ENCODE peak calls at places on chromosome X, in four cellular contexts. W, O, J and I are unnamed samples.

GRCh38 chrX:51747671-51748070 is 4.4 kb downstream of the GSPT2 start:
- DNase-seq in J (no peak), W (no peak), O (no peak), I (no peak)

GRCh38 chrX:50838820-50839600 is 25.0 kb upstream of the SHROOM4 start:
- DNase-seq in O (no peak), W (no peak), J (no peak), I (peak)

GRCh38 chrX:108699368-108699767 is 37.0 kb downstream of the IRS4 start:
- DNase-seq in O (peak), W (peak), J (peak), I (no peak)

GRCh38 chrX:129981752-129982299 is 609 bp upstream of the BCORL1 start:
- DNase-seq in O (no peak), J (no peak), W (no peak), I (no peak)

GRCh38 chrX:75295641-75296040 is 21.8 kb downstream of the UPRT start:
- DNase-seq in O (no peak), W (no peak), J (no peak), I (no peak)

GRCh38 chrX:112043997-112044396 is 38.6 kb downstream of the TRPC5 start:
- DNase-seq in O (peak), W (peak), J (peak), I (peak)

GRCh38 chrX:130079824-130080406 is 30.4 kb downstream of the ELF4 start:
- DNase-seq in W (peak), J (peak), O (peak), I (peak)

GRCh38 chrX:9144643-9145290 is 110.8 kb upstream of the FAM9B start:
- DNase-seq in W (no peak), O (no peak), J (no peak), I (no peak)

GRCh38 chrX:100673397-100673953 is 29.5 kb downstream of the SRPX2 start:
- DNase-seq in W (no peak), J (no peak), O (no peak), I (no peak)

GRCh38 chrX:77426811-77427210 is 20.4 kb upstream of the FGF16 start:
- DNase-seq in O (no peak), J (no peak), W (no peak), I (no peak)

GRCh38 chrX:64975491-64975890 is 759 bp downstream of the ZC4H2 start:
- DNase-seq in O (peak), J (peak), W (no peak), I (peak)

GRCh38 chrX:36422368-36422767 is 502.8 kb downstream of the CFAP47 start:
- DNase-seq in J (no peak), O (no peak), W (no peak), I (no peak)

GRCh38 chrX:41711021-41711667 is 12.8 kb upstream of the GPR82 start:
- DNase-seq in J (no peak), O (no peak), W (no peak), I (no peak)

GRCh38 chrX:18490816-18491215 is 65.4 kb downstream of the CDKL5 start:
- DNase-seq in J (no peak), O (no peak), W (no peak), I (no peak)

GRCh38 chrX:4932790-4933189 is 1219.3 kb upstream of the PRKX start:
- DNase-seq in W (no peak), O (no peak), J (peak), I (no peak)

GRCh38 chrX:23008431-23009099 is 8.8 kb downstream of the DDX53 start:
- DNase-seq in W (peak), O (peak), J (peak), I (peak)

GRCh38 chrX:11531226-11531625 is 134.5 kb downstream of the ARHGAP6 start:
- DNase-seq in J (peak), W (no peak), O (no peak), I (no peak)

GRCh38 chrX:118503260-118504041 is 7.8 kb downstream of the DOCK11 start:
- DNase-seq in J (no peak), W (no peak), O (no peak), I (no peak)

DNA sequence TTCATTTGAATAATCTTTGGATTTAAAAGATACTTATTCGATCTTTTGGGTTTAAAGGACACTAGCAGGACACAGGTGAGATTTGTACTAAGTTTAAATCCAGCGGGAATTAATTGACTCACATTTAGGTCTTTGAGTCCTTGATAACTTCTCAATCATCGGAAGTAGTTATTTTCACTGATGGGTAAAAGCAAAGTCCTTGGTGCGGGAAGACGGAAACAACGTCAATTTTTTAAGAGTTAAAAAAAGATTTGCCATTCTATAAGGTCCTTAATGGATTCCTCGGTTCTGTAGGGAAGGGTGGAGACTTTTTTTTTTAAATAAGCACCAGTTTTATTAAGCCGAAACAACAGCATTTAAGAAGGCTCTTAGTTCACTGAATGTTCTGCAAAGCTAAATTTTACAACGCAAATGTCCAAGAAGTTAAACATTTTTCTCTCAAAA is 2.9 kb downstream of the TMSB4X start:
- DNase-seq in O (no peak), W (no peak), J (no peak), I (no peak)
- TF ChIP-seq CTCF in O (no peak), W (no peak), J (no peak), I (no peak)

GRCh38 chrX:16993791-16994318 is 47.4 kb downstream of the REPS2 start:
- DNase-seq in O (no peak), J (peak), W (no peak), I (no peak)
- TF ChIP-seq CTCF in O (no peak), J (no peak), W (peak), I (no peak)

DNA sequence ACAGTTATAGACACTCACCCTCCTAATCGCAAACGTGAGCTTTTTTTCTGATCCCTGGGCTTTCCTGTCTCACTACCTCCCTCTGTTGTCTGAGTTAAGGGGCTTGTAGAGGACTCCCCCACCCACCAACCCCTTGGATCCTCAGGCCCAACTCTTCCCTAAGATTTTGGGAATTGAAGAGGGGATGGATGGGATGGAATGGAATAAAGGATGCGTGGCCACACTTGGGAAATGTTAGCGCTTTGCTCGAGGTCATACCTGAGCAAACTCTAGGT is 1.5 kb downstream of the CNKSR2 start:
- DNase-seq in J (peak), W (no peak), O (peak), I (no peak)
- TF ChIP-seq CTCF in J (no peak), W (no peak), O (no peak), I (no peak)

DNA sequence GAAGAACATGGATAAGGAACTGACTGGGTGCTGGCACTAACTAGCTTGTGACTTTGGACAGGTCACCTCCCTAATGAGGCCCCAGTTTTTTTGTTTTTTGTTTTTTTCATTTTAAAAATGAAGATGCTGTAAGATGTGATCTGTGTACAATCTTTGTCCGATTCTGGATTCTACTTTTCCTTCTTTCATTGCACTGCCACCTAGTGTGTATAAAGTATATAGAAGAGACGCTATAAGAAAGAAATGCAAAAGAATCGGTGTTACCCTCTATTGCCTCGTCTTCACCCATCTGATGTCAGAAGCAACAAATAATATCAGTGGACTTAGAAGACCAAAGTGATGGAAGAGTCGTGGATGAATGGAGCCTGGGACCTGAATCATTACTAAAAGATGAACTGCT is 58.6 kb upstream of the P2RY10 start:
- DNase-seq in O (peak), J (peak), W (peak), I (no peak)
- TF ChIP-seq CTCF in O (peak), J (peak), W (peak), I (no peak)

GRCh38 chrX:124098089-124098488 is 136.6 kb downstream of the STAG2 start:
- DNase-seq in O (peak), J (peak), W (peak), I (peak)
- TF ChIP-seq CTCF in O (peak), J (peak), W (peak), I (peak)

GRCh38 chrX:7192871-7193270 is 44.9 kb upstream of the PUDP start:
- DNase-seq in W (no peak), O (no peak), J (no peak), I (no peak)
- TF ChIP-seq CTCF in W (no peak), O (no peak), J (no peak), I (no peak)